ENCODE peak calls at places on chromosomes 12 and 14, in six cellular contexts. U is tibial nerve, F is A673, N is breast epithelium, D is A549, G is thyroid gland. J is an unnamed sample. For H3K4me1, the result is how much of the 10 kb centered on the place peaks cover.

GRCh38 chr12:78403136-78403535 is 461.4 kb upstream of the SYT1 start:
- DNase-seq in N (no peak), G (no peak), F (no peak), D (peak), U (no peak), J (no peak)

GRCh38 chr12:123912415-123913385 is 59.9 kb downstream of the CCDC92 start:
- DNase-seq in G (no peak), D (peak), U (no peak), N (no peak), F (peak), J (no peak)

GRCh38 chr12:56994231-56994746 is 12.1 kb downstream of the ZBTB39 start:
- DNase-seq in G (no peak), N (no peak), D (no peak), U (no peak), F (no peak), J (no peak)

GRCh38 chr14:21868442-21869046 is 194.9 kb upstream of the OR4E1 start:
- DNase-seq in D (peak), U (no peak), N (no peak), G (peak), F (peak), J (no peak)

GRCh38 chr14:50823051-50823762 is 7.8 kb downstream of the NIN start:
- DNase-seq in U (no peak), D (no peak), N (no peak), G (no peak), F (no peak), J (peak)

GRCh38 chr14:52951730-52952481 is 1.1 kb upstream of the FERMT2 start:
- DNase-seq in N (peak), U (no peak), D (peak), G (peak), F (peak), J (no peak)

GRCh38 chr12:93197067-93197593 is 180.6 kb upstream of the NUDT4 start:
- DNase-seq in U (no peak), D (peak), G (no peak), N (no peak), F (no peak), J (no peak)

GRCh38 chr12:88665051-88665450 is 84.8 kb upstream of the KITLG start:
- DNase-seq in F (no peak), N (no peak), G (no peak), D (no peak), U (no peak), J (no peak)

GRCh38 chr14:100788517-100789365 is 37.2 kb upstream of the MEG3 start:
- DNase-seq in F (no peak), N (no peak), U (no peak), G (no peak), D (no peak), J (no peak)

GRCh38 chr14:95683793-95684192 is 2.4 kb upstream of the TCL1B start:
- DNase-seq in D (peak), N (no peak), U (no peak), F (peak), G (no peak), J (no peak)

GRCh38 chr12:62846506-62846905 is 88.4 kb downstream of the PPM1H start:
- DNase-seq in D (no peak), U (no peak), N (no peak), G (no peak), F (no peak), J (no peak)

GRCh38 chr12:117225179-117225578 is 34.9 kb upstream of the FBXO21 start:
- DNase-seq in N (no peak), F (no peak), U (no peak), D (no peak), G (no peak), J (no peak)

GRCh38 chr12:646303-647038 is 16.8 kb downstream of the NINJ2 start:
- DNase-seq in D (peak), U (peak), G (peak), N (no peak), F (no peak), J (peak)

GRCh38 chr12:83818888-83819287 is 1093.7 kb downstream of the SLC6A15 start:
- DNase-seq in F (peak), N (no peak), U (no peak), D (peak), G (no peak), J (no peak)

GRCh38 chr12:124114316-124114715 is 141.3 kb downstream of the ZNF664 start:
- DNase-seq in N (no peak), G (no peak), F (no peak), U (no peak), D (no peak), J (no peak)

DNA sequence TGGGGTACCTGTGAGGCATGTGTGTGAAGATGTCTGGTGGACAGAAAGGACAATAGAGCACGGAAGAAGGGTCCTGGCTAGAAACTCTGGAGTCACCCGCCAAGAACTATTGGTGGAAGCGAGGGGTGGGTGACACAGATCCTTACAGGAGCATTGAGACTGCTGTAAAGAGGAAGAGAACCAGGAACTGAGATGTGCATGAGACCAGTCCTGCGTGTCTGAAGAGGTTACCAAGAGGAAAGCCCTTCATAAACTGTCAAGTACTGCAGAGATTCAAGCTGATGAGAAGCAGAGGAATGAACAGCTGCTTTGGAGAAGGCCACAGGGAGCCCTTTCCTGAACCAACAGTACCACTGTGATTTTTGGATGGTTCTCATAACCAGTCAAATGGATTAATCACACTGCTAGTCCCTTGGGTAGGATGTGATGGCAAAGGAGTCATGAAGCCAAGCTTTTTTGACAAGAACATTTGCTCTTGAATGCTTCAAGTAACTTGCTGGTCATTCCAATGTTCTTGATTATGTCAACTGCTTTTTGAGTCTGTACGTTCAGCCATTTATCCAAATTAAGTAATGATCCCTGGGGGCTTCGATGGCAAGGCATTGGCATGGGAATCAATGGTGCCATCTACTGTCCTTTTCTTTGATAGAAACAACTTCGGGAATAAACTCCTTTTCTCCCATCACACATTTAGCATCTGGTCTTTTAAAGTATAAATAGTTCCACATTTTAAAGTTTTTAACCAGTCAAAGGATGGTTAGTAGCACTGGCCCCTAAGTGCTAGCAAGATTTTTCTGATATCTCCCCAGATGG is 42.9 kb downstream of the GPR135 start:
- DNase-seq in D (no peak), U (no peak), G (peak), N (no peak), F (peak), J (no peak)
- TF ChIP-seq CTCF in D (peak), U (no peak), G (peak), N (no peak), F (peak), J (peak)

GRCh38 chr14:58282925-58283593 is 15.3 kb upstream of the ARID4A start:
- DNase-seq in G (no peak), U (no peak), N (no peak), D (no peak), F (no peak), J (no peak)

GRCh38 chr14:58288106-58288792 is 10.1 kb upstream of the ARID4A start:
- DNase-seq in U (no peak), N (no peak), G (no peak), D (no peak), F (no peak), J (no peak)

GRCh38 chr14:58283730-58284129 is 14.6 kb upstream of the ARID4A start:
- DNase-seq in G (no peak), N (no peak), F (no peak), D (no peak), U (no peak), J (no peak)

GRCh38 chr14:58287607-58288042 is 10.7 kb upstream of the ARID4A start:
- DNase-seq in F (no peak), G (no peak), U (no peak), D (no peak), N (no peak), J (no peak)

DNA sequence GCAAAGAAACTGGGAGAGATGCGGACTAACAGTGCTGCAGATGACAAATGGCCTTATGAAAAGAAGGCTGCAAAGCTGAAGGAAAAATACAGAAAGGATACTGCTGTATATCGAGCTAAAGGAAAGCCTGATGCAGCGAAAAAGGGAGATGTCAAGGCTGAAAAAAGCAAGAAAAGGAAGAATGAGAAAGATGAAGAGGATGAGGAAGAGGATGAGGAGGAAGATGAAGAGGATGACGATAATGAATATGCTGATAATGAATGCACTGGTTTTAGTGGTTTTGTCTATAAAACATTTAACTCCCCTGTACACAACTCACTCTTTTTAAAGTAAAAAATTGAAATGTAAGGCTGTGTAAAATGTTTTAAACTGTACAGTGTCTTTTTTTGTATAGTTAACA is 13.2 kb upstream of the ARID4A start:
- DNase-seq in G (no peak), N (no peak), U (no peak), D (no peak), F (no peak), J (no peak)
- H3K4me1 ChIP-seq in G (under half), N (under half), U (under half), D (under half), F (under half), J (half or more)

GRCh38 chr12:40970320-40970907 is 217.7 kb upstream of the PDZRN4 start:
- DNase-seq in D (peak), G (no peak), U (no peak), F (peak), N (no peak), J (no peak)
- TF ChIP-seq CTCF in D (peak), G (no peak), U (no peak), F (peak), N (no peak), J (no peak)

GRCh38 chr12:6769681-6770080 is 2.6 kb upstream of the LAG3 start:
- DNase-seq in U (no peak), N (no peak), F (no peak), D (no peak), G (no peak), J (no peak)

GRCh38 chr12:6770094-6770493 is 2.2 kb upstream of the LAG3 start:
- DNase-seq in U (no peak), F (no peak), D (no peak), G (no peak), N (no peak), J (no peak)

GRCh38 chr12:6768385-6769002 is 2.3 kb downstream of the PTMS start:
- DNase-seq in F (peak), U (no peak), G (no peak), D (no peak), N (no peak), J (no peak)

GRCh38 chr12:6767592-6768384 is 1.6 kb downstream of the PTMS start:
- DNase-seq in G (peak), U (no peak), F (peak), N (no peak), D (no peak), J (no peak)

DNA sequence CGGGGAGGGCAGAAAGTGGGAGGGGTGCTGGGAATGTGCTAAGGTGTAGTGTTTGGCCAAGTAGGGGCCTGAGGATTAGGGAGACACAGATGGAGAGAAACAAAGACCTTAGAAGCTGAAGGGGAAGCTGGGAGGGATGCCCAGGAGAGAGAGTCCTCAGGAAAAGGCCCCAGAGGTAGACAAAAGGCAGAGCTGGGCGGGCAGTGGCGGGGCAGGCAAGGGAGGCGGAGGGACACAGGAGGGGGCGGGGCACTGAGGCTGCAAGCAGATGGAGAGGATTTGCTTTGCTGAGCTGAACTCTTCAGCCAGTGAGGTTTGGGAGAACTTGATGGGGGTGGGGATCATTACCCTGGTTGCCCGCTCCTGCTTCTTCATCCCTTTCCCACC is 2.8 kb downstream of the PTMS start:
- DNase-seq in N (no peak), F (peak), U (peak), D (peak), G (peak), J (peak)
- H3K4me1 ChIP-seq in N (under half), F (under half), U (half or more), D (half or more), G (under half), J (half or more)

DNA sequence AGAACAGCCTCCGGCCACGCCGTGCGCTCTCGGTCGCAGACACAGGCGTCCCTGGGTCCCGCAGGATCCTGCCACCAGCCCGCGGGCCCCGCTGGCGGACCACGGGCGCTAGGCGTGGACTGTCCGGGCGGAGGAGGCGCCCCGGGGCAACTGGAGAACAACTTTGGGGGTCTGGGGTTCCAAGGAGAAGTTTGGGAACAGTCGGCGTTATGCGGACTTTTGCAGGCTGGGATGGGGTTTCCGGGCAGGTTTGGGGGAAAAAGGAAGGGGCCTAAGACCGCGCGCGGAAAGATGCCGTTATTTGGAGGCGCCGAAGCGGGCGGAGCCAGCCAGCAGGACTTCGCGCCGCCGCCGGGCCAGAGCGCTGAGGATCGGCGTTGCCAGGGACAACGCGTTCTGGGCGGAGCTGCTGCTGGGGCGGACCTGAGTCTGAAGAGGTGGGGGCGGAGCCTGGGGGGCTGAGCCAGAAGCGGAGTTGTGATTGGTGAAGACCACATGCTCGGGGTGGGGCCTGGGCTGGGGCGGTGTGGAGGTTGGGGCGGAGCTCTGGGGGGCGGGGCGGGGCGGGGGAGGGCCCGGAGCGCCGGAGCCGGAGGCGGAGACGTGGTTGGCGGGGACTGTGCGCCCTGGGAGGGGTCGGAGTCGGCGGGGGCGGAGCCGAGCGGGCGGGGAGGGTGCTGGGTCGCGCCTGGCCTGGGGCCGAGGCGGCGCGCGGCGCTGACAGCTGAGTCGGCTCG is at the start of gene CYP46A1:
- DNase-seq in G (peak), N (peak), D (peak), F (peak), U (peak), J (peak)
- TF ChIP-seq CTCF in G (no peak), N (peak), D (no peak), F (no peak), U (no peak), J (no peak)

DNA sequence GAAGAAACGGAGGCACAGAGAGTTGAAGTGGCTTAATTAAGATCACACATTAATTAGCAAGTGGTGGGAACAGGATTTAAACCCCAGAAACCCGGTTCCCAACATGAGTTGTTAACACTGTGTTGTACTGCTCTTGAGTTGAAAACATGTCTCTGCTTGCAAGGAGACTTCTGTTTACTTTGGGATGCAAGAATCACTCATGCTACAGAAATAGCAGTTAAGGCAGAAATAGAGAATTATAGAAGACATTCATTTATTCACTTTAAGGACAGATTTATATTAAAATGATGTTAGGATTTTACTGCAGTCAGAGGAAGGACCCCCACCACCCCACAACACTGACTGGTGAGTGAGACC is 84.9 kb downstream of the RIN3 start:
- DNase-seq in U (no peak), G (no peak), D (no peak), F (no peak), N (no peak), J (no peak)
- H3K4me1 ChIP-seq in U (under half), G (under half), D (under half), F (under half), N (under half), J (under half)

GRCh38 chr12:99282086-99282485 is 365.5 kb upstream of the GARIN6 start:
- DNase-seq in D (no peak), G (no peak), U (no peak), N (no peak), F (no peak), J (no peak)

GRCh38 chr12:99284161-99284560 is 363.4 kb upstream of the GARIN6 start:
- DNase-seq in F (no peak), G (no peak), U (no peak), D (no peak), N (no peak), J (no peak)

GRCh38 chr12:99281277-99281676 is 366.3 kb upstream of the GARIN6 start:
- DNase-seq in N (no peak), G (no peak), F (no peak), U (no peak), D (no peak), J (no peak)

GRCh38 chr12:99282670-99283069 is 364.9 kb upstream of the GARIN6 start:
- DNase-seq in U (no peak), F (no peak), D (no peak), N (no peak), G (no peak), J (no peak)

DNA sequence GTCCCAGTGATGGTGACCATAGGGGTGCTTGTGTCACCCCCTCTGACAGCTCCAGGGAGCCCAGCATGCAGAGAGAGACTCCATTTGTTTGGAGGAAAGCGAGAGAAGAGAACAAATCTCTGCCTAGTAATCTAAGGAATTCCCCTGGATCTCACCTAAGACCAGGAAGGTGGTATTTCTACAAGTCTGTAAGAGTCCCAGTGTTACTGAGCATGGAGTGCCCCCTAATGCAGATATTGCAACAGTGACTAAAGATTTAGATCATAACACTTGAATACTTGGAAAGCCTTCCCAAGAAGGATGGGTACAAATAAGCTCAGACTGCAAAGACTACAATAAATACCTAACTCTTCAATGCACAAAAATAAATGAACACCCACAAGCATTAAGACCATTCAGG is 360.4 kb upstream of the GARIN6 start:
- DNase-seq in N (no peak), D (no peak), F (no peak), U (no peak), G (no peak), J (no peak)
- TF ChIP-seq CTCF in N (no peak), D (no peak), F (peak), U (no peak), G (no peak), J (no peak)